ENCODE peak calls at places on chromosomes 2 and 18, in four cellular contexts. One of them, this sample, is unnamed.

GRCh38 chr2:31051213-31052185 is 86.7 kb downstream of the GALNT14 start:
- DNase-seq in HEK293T: no peak
- DNase-seq in A172: no peak
- DNase-seq in stomach: no peak
- DNase-seq in this sample: no peak

GRCh38 chr2:157420771-157421323 is 23.0 kb downstream of the CYTIP start:
- DNase-seq in HEK293T: no peak
- DNase-seq in A172: no peak
- DNase-seq in stomach: no peak
- DNase-seq in this sample: no peak

GRCh38 chr2:30691948-30692828 is 115.1 kb downstream of the CAPN13 start:
- DNase-seq in HEK293T: no peak
- DNase-seq in A172: no peak
- DNase-seq in stomach: peak; percentile 23
- DNase-seq in this sample: no peak

GRCh38 chr18:34999734-35000397 is 41.3 kb upstream of the MAPRE2 start:
- DNase-seq in stomach: no peak
- DNase-seq in HEK293T: peak; percentile 59
- DNase-seq in A172: no peak
- DNase-seq in this sample: no peak

GRCh38 chr2:43071629-43072550 is 154.5 kb downstream of the ZFP36L2 start:
- DNase-seq in A172: no peak
- DNase-seq in HEK293T: no peak
- DNase-seq in stomach: no peak
- DNase-seq in this sample: no peak

GRCh38 chr18:44182363-44182762 is 498.3 kb upstream of the SETBP1 start:
- DNase-seq in HEK293T: no peak
- DNase-seq in A172: no peak
- DNase-seq in stomach: no peak
- DNase-seq in this sample: no peak

GRCh38 chr2:233035426-233036161 is 3.1 kb downstream of the NEU2 start:
- DNase-seq in HEK293T: no peak
- DNase-seq in A172: no peak
- DNase-seq in stomach: no peak
- DNase-seq in this sample: no peak

GRCh38 chr2:184067502-184067901 is 530.8 kb upstream of the ZNF804A start:
- DNase-seq in stomach: no peak
- DNase-seq in A172: no peak
- DNase-seq in HEK293T: peak; percentile 7
- DNase-seq in this sample: no peak

GRCh38 chr2:69774984-69775982 is 33.3 kb downstream of the ANXA4 start:
- DNase-seq in A172: no peak
- DNase-seq in stomach: no peak
- DNase-seq in HEK293T: no peak
- DNase-seq in this sample: no peak

GRCh38 chr2:147449323-147450080 is 395.3 kb upstream of the ACVR2A start:
- DNase-seq in stomach: no peak
- DNase-seq in HEK293T: no peak
- DNase-seq in A172: no peak
- DNase-seq in this sample: no peak

GRCh38 chr2:46239847-46240181 is 57.4 kb upstream of the EPAS1 start:
- DNase-seq in HEK293T: no peak
- DNase-seq in stomach: no peak
- DNase-seq in A172: no peak
- DNase-seq in this sample: no peak

GRCh38 chr2:63035686-63036085 is 14.9 kb upstream of the OTX1 start:
- DNase-seq in A172: no peak
- DNase-seq in stomach: no peak
- DNase-seq in HEK293T: no peak
- DNase-seq in this sample: no peak

GRCh38 chr2:212173331-212173730 is 365.3 kb downstream of the ERBB4 start:
- DNase-seq in stomach: no peak
- DNase-seq in HEK293T: no peak
- DNase-seq in A172: no peak
- DNase-seq in this sample: no peak

GRCh38 chr18:55269632-55270031 is 310.4 kb upstream of the CCDC68 start:
- DNase-seq in stomach: no peak
- DNase-seq in HEK293T: no peak
- DNase-seq in A172: no peak
- DNase-seq in this sample: no peak

This sample was measured in neural crest cell.